ENCODE peak calls at places on chromosome 22, in seven cellular contexts. B is AG09319, M is AG10803, R is cardiac fibroblast, N is Calu3, P is GM12865, H is cardiac muscle cell. E is an unnamed sample.
A peak's percentile ranks its signal among the peaks of the same experiment; 100 is the strongest.

GRCh38 chr22:32837142-32837541 is 35.6 kb downstream of the TIMP3 start:
- DNase-seq in B (no peak), M (no peak), R (no peak), N (no peak), P (no peak), H (no peak), E (no peak)

GRCh38 chr22:26606611-26607010 is 11.2 kb downstream of the CRYBB1 start:
- DNase-seq in B (no peak), M (peak; percentile 49), R (peak; percentile 41), N (no peak), P (no peak), H (peak; percentile 44), E (no peak)

GRCh38 chr22:29128891-29129643 is 56.2 kb downstream of the KREMEN1 start:
- DNase-seq in B (no peak), M (peak; percentile 78), R (no peak), N (no peak), P (no peak), H (no peak), E (no peak)

GRCh38 chr22:18954333-18954732 is 18.2 kb upstream of the PRODH start:
- DNase-seq in B (no peak), M (peak; percentile 10), R (peak; percentile 61), N (peak; percentile 81), P (peak; percentile 51), H (peak; percentile 59), E (peak; percentile 87)

GRCh38 chr22:30217698-30218565 is 28.6 kb downstream of the LIF start:
- DNase-seq in B (no peak), M (peak; percentile 53), R (no peak), N (no peak), P (no peak), H (no peak), E (no peak)

GRCh38 chr22:20111045-20111688 is 4.7 kb upstream of the RANBP1 start:
- DNase-seq in B (no peak), M (peak; percentile 22), R (peak; percentile 30), N (no peak), P (peak; percentile 62), H (peak; percentile 21), E (no peak)

GRCh38 chr22:21009638-21010425 is 5.1 kb upstream of the P2RX6 start:
- DNase-seq in B (no peak), M (peak; percentile 33), R (peak; percentile 59), N (peak; percentile 47), P (peak; percentile 59), H (peak; percentile 63), E (peak; percentile 75)

GRCh38 chr22:45127866-45128265 is 35.9 kb upstream of the NUP50 start:
- DNase-seq in B (no peak), M (peak; percentile 72), R (peak; percentile 11), N (no peak), P (no peak), H (no peak), E (no peak)

GRCh38 chr22:36010090-36010489 is 18.5 kb downstream of the RBFOX2 start:
- DNase-seq in B (no peak), M (no peak), R (no peak), N (no peak), P (no peak), H (no peak), E (peak; percentile 31)

GRCh38 chr22:50060441-50061140 is 2.5 kb upstream of the TTLL8 start:
- DNase-seq in B (no peak), M (no peak), R (no peak), N (peak; percentile 37), P (no peak), H (no peak), E (no peak)

GRCh38 chr22:36221799-36222751 is 17.3 kb downstream of the APOL2 start:
- DNase-seq in B (no peak), M (no peak), R (peak; percentile 53), N (peak; percentile 70), P (peak; percentile 63), H (peak; percentile 62), E (peak; percentile 60)

GRCh38 chr22:22479999-22480532 is 28.5 kb downstream of the ZNF280B start:
- DNase-seq in B (no peak), M (peak; percentile 35), R (no peak), N (no peak), P (no peak), H (peak; percentile 3), E (no peak)

GRCh38 chr22:26837784-26838520 is 180.6 kb downstream of the MIAT start:
- DNase-seq in B (no peak), M (no peak), R (no peak), N (peak; percentile 11), P (no peak), H (no peak), E (no peak)

GRCh38 chr22:50299724-50300619 is 7.5 kb downstream of the PLXNB2 start:
- DNase-seq in B (no peak), M (no peak), R (no peak), N (peak; percentile 46), P (no peak), H (no peak), E (peak; percentile 75)

GRCh38 chr22:30261134-30261533 is 5.5 kb downstream of the OSM start:
- DNase-seq in B (no peak), M (peak; percentile 19), R (no peak), N (no peak), P (no peak), H (no peak), E (no peak)

GRCh38 chr22:22894740-22895731 is 7.4 kb downstream of the IGLL5 start:
- DNase-seq in B (no peak), M (no peak), R (no peak), N (no peak), P (no peak), H (no peak), E (no peak)

GRCh38 chr22:48477031-48477721 is 1350.5 kb downstream of the BRD1 start:
- DNase-seq in B (no peak), M (no peak), R (no peak), N (no peak), P (no peak), H (no peak), E (no peak)

GRCh38 chr22:24189249-24190158 is 8.2 kb downstream of the SUSD2 start:
- DNase-seq in B (peak; percentile 24), M (peak; percentile 45), R (peak; percentile 78), N (peak; percentile 89), P (peak; percentile 54), H (peak; percentile 81), E (peak; percentile 76)

GRCh38 chr22:24190566-24191208 is 9.4 kb downstream of the SUSD2 start:
- DNase-seq in B (no peak), M (no peak), R (peak; percentile 11), N (no peak), P (no peak), H (no peak), E (no peak)

GRCh38 chr22:24191893-24192292 is 10.6 kb downstream of the SUSD2 start:
- DNase-seq in B (no peak), M (no peak), R (no peak), N (no peak), P (no peak), H (no peak), E (no peak)

GRCh38 chr22:24190159-24190540 is 8.9 kb downstream of the SUSD2 start:
- DNase-seq in B (no peak), M (no peak), R (no peak), N (no peak), P (no peak), H (no peak), E (no peak)

GRCh38 chr22:24191381-24191841 is 10.1 kb downstream of the SUSD2 start:
- DNase-seq in B (no peak), M (no peak), R (no peak), N (no peak), P (no peak), H (no peak), E (no peak)
- TF ChIP-seq CTCF in B (no peak), M (no peak), R (peak; percentile 3), N (peak; percentile 20), P (no peak), H (no peak), E (no peak)

DNA sequence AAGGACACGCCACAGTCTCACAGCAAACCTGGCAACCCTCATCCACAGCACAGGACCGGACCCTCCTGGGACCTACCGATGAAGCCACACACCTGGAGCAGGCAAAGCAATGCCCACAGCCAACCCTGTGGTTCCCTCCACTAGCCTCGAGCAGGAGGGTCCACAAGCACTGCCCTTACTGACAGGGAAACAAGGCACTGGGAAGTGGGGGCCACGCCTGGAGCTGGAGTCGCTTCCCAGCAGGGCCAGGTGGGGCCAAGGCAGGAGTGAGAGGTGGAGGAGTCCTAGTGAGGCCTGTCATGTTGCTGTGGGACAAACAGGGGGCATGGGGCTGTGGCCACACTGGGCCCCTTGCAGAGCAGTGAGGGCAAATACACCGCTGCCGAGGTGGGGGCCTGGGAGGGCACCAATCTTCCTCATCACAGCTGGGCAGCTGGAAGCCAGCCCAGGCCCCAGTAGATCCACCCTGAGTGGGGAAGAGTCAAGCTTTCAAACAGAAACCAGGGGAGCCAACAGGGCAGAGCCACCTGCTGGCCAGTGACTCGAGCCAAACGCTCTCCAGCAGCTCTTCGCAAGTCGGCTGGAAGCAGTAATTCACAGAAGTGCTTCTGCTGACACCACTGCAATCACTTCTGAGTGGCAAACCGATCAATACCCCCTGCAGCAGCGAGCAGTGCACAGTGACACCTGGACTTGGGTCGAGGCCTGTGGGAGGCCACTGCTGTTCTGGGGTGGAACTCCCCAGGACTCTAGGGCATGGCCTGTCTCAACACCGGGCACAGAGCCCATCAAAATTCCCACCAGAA is 13.7 kb downstream of the SULT4A1 start:
- DNase-seq in B (no peak), M (peak; percentile 42), R (peak; percentile 33), N (no peak), P (peak; percentile 19), H (peak; percentile 38), E (no peak)
- TF ChIP-seq CTCF in B (peak; percentile 41), M (peak; percentile 67), R (peak; percentile 49), N (peak; percentile 37), P (peak; percentile 23), H (peak; percentile 51), E (peak; percentile 39)

DNA sequence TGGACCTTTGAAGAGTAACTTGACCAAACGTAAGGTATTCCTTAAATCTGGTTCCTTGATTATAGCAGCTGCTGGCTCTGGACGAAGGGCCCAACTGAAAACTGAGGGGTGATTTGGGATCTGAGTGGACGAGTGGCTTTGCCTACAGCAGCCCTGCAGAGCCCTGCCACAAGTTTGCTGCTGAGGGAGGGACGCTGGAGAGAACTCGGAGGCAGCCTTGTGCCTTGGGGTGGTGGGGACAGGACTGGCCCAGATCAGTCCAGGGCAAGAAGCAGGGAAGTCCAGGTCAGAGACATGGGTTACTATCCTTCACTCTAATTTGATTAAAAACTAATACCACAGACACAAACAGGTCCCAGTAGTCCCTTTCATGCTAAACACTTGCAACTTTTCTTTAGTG is 89.6 kb upstream of the PITPNB start:
- DNase-seq in B (no peak), M (no peak), R (no peak), N (no peak), P (no peak), H (no peak), E (no peak)
- TF ChIP-seq CTCF in B (no peak), M (no peak), R (no peak), N (no peak), P (no peak), H (no peak), E (no peak)

DNA sequence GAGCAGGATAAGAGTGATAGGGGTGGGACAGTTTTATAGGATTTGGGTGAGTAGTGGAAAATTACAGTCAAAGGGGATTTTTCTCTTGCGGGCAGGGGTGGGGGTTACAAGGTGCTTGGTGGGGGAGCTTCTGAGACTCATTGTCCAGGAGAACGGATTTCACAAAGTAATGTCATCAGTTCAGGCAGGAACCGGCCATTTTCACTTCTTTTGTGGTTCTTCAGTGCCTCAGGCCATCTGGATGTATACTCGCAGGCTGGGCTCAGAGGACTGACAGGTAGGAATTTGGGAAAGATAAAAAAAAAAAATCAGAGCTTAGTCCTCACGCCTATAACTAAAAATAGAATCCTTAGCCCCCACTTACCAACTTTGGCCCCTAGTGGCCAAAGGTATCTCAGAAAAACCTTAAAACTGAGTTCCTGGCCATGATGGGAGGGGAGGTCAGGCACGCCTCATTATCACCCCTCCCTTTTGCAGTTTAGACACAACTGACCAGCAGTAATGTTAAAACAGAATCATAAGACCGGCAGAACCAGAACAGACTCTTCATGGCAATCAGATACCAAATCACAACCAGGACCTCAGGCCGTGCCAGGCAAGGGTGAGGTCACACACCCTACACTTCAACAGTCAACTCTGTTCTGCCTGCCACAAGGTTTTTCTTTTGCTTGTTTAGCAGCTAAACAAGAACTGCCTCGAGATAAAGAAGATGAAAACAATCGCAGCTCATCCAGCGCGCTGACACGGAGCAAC is 8.9 kb upstream of the APOBEC3G start:
- DNase-seq in B (no peak), M (no peak), R (no peak), N (no peak), P (peak; percentile 66), H (no peak), E (no peak)
- TF ChIP-seq CTCF in B (no peak), M (no peak), R (no peak), N (no peak), P (peak; percentile 49), H (no peak), E (peak; percentile 6)